ENCODE peak calls at places on chromosomes 4 and X, in seven cellular contexts. One of them, this sample, is unnamed. For H3K4me1, the result is how much of the 10 kb centered on the place peaks cover.

GRCh38 chr4:153934689-153935017 is 145.8 kb upstream of the SFRP2 start:
- DNase-seq in tibial artery: no peak
- DNase-seq in CD4-positive, alpha-beta memory T cell: no peak
- DNase-seq in fibroblast of lung: no peak
- DNase-seq in breast epithelium: no peak
- DNase-seq in neural progenitor cell: no peak
- DNase-seq in Peyer's patch: no peak
- DNase-seq in this sample: no peak

GRCh38 chr4:69577245-69577644 is 62.2 kb downstream of the UGT2A2 start:
- DNase-seq in tibial artery: no peak
- DNase-seq in CD4-positive, alpha-beta memory T cell: no peak
- DNase-seq in fibroblast of lung: no peak
- DNase-seq in breast epithelium: no peak
- DNase-seq in neural progenitor cell: no peak
- DNase-seq in Peyer's patch: no peak
- DNase-seq in this sample: no peak

GRCh38 chr4:150501019-150501727 is 80.8 kb upstream of the MAB21L2 start:
- DNase-seq in tibial artery: no peak
- DNase-seq in CD4-positive, alpha-beta memory T cell: no peak
- DNase-seq in fibroblast of lung: peak
- DNase-seq in breast epithelium: no peak
- DNase-seq in neural progenitor cell: no peak
- DNase-seq in Peyer's patch: no peak
- DNase-seq in this sample: no peak

GRCh38 chr4:3830774-3831528 is 64.8 kb downstream of the ADRA2C start:
- DNase-seq in tibial artery: no peak
- DNase-seq in CD4-positive, alpha-beta memory T cell: no peak
- DNase-seq in fibroblast of lung: no peak
- DNase-seq in breast epithelium: no peak
- DNase-seq in neural progenitor cell: no peak
- DNase-seq in Peyer's patch: no peak
- DNase-seq in this sample: no peak

GRCh38 chrX:22818061-22818460 is 181.7 kb upstream of the DDX53 start:
- DNase-seq in tibial artery: no peak
- DNase-seq in CD4-positive, alpha-beta memory T cell: no peak
- DNase-seq in fibroblast of lung: peak
- DNase-seq in breast epithelium: no peak
- DNase-seq in neural progenitor cell: no peak
- DNase-seq in Peyer's patch: no peak
- DNase-seq in this sample: no peak

GRCh38 chr4:39702716-39703115 is 4.8 kb downstream of the UBE2K start:
- DNase-seq in tibial artery: no peak
- DNase-seq in CD4-positive, alpha-beta memory T cell: no peak
- DNase-seq in fibroblast of lung: no peak
- DNase-seq in breast epithelium: no peak
- DNase-seq in neural progenitor cell: no peak
- DNase-seq in Peyer's patch: no peak
- DNase-seq in this sample: no peak

GRCh38 chrX:155968106-155968714 is 29.3 kb upstream of the IL9R start:
- DNase-seq in tibial artery: no peak
- DNase-seq in CD4-positive, alpha-beta memory T cell: no peak
- DNase-seq in fibroblast of lung: no peak
- DNase-seq in breast epithelium: no peak
- DNase-seq in neural progenitor cell: no peak
- DNase-seq in Peyer's patch: no peak
- DNase-seq in this sample: no peak

GRCh38 chrX:45172890-45173289 is 27.8 kb downstream of the DIPK2B start:
- DNase-seq in tibial artery: no peak
- DNase-seq in CD4-positive, alpha-beta memory T cell: no peak
- DNase-seq in fibroblast of lung: peak
- DNase-seq in breast epithelium: no peak
- DNase-seq in neural progenitor cell: no peak
- DNase-seq in Peyer's patch: no peak
- DNase-seq in this sample: peak

GRCh38 chrX:119635799-119636198 is 29.6 kb upstream of the NKRF start:
- DNase-seq in tibial artery: no peak
- DNase-seq in CD4-positive, alpha-beta memory T cell: no peak
- DNase-seq in fibroblast of lung: no peak
- DNase-seq in breast epithelium: no peak
- DNase-seq in neural progenitor cell: no peak
- DNase-seq in Peyer's patch: no peak
- DNase-seq in this sample: no peak

GRCh38 chr4:143773998-143774898 is 73.8 kb upstream of the FREM3 start:
- DNase-seq in tibial artery: no peak
- DNase-seq in CD4-positive, alpha-beta memory T cell: peak
- DNase-seq in fibroblast of lung: peak
- DNase-seq in breast epithelium: no peak
- DNase-seq in neural progenitor cell: peak
- DNase-seq in Peyer's patch: peak
- DNase-seq in this sample: peak

GRCh38 chr4:85571008-85571407 is 96.1 kb downstream of the ARHGAP24 start:
- DNase-seq in tibial artery: no peak
- DNase-seq in CD4-positive, alpha-beta memory T cell: no peak
- DNase-seq in fibroblast of lung: no peak
- DNase-seq in breast epithelium: no peak
- DNase-seq in neural progenitor cell: no peak
- DNase-seq in Peyer's patch: no peak
- DNase-seq in this sample: no peak

GRCh38 chrX:3779546-3779945 is 66.1 kb upstream of the PRKX start:
- DNase-seq in tibial artery: no peak
- DNase-seq in CD4-positive, alpha-beta memory T cell: no peak
- DNase-seq in fibroblast of lung: no peak
- DNase-seq in breast epithelium: no peak
- DNase-seq in neural progenitor cell: no peak
- DNase-seq in Peyer's patch: no peak
- DNase-seq in this sample: no peak

GRCh38 chr4:8502836-8503585 is 62.4 kb downstream of the TRMT44 start:
- DNase-seq in tibial artery: no peak
- DNase-seq in CD4-positive, alpha-beta memory T cell: no peak
- DNase-seq in fibroblast of lung: no peak
- DNase-seq in breast epithelium: no peak
- DNase-seq in neural progenitor cell: no peak
- DNase-seq in Peyer's patch: no peak
- DNase-seq in this sample: no peak

GRCh38 chr4:16085822-16086221 is 2.0 kb upstream of the PROM1 start:
- DNase-seq in tibial artery: no peak
- DNase-seq in CD4-positive, alpha-beta memory T cell: no peak
- DNase-seq in fibroblast of lung: no peak
- DNase-seq in breast epithelium: no peak
- DNase-seq in neural progenitor cell: no peak
- DNase-seq in Peyer's patch: no peak
- DNase-seq in this sample: no peak

GRCh38 chrX:14501312-14501711 is 28.0 kb upstream of the GLRA2 start:
- DNase-seq in tibial artery: no peak
- DNase-seq in CD4-positive, alpha-beta memory T cell: no peak
- DNase-seq in fibroblast of lung: no peak
- DNase-seq in breast epithelium: no peak
- DNase-seq in neural progenitor cell: no peak
- DNase-seq in Peyer's patch: no peak
- DNase-seq in this sample: no peak

GRCh38 chr4:67725981-67726380 is 25.0 kb upstream of the UBA6 start:
- DNase-seq in tibial artery: no peak
- DNase-seq in CD4-positive, alpha-beta memory T cell: no peak
- DNase-seq in fibroblast of lung: peak
- DNase-seq in breast epithelium: no peak
- DNase-seq in neural progenitor cell: no peak
- DNase-seq in Peyer's patch: no peak
- DNase-seq in this sample: no peak

GRCh38 chr4:159979953-159980352 is 877.1 kb downstream of the RAPGEF2 start:
- DNase-seq in tibial artery: no peak
- DNase-seq in CD4-positive, alpha-beta memory T cell: no peak
- DNase-seq in fibroblast of lung: no peak
- DNase-seq in breast epithelium: no peak
- DNase-seq in neural progenitor cell: no peak
- DNase-seq in Peyer's patch: no peak
- DNase-seq in this sample: no peak

GRCh38 chrX:110425222-110425621 is 66.6 kb downstream of the RTL9 start:
- DNase-seq in tibial artery: no peak
- DNase-seq in CD4-positive, alpha-beta memory T cell: no peak
- DNase-seq in fibroblast of lung: no peak
- DNase-seq in breast epithelium: no peak
- DNase-seq in neural progenitor cell: no peak
- DNase-seq in Peyer's patch: no peak
- DNase-seq in this sample: no peak

GRCh38 chr4:53592128-53592527 is 842 bp upstream of the LNX1 start:
- DNase-seq in tibial artery: no peak
- DNase-seq in CD4-positive, alpha-beta memory T cell: no peak
- DNase-seq in fibroblast of lung: peak
- DNase-seq in breast epithelium: no peak
- DNase-seq in neural progenitor cell: no peak
- DNase-seq in Peyer's patch: peak
- DNase-seq in this sample: no peak

GRCh38 chrX:17984415-17984814 is 123.3 kb upstream of the RAI2 start:
- DNase-seq in tibial artery: no peak
- DNase-seq in CD4-positive, alpha-beta memory T cell: no peak
- DNase-seq in fibroblast of lung: no peak
- DNase-seq in breast epithelium: no peak
- DNase-seq in neural progenitor cell: peak
- DNase-seq in Peyer's patch: no peak
- DNase-seq in this sample: no peak

GRCh38 chr4:185068837-185069236 is 50.5 kb downstream of the HELT start:
- DNase-seq in tibial artery: no peak
- DNase-seq in CD4-positive, alpha-beta memory T cell: no peak
- DNase-seq in fibroblast of lung: no peak
- DNase-seq in breast epithelium: no peak
- DNase-seq in neural progenitor cell: peak
- DNase-seq in Peyer's patch: no peak
- DNase-seq in this sample: no peak

GRCh38 chrX:152638443-152638904 is 779 bp downstream of the GABRQ start:
- DNase-seq in tibial artery: no peak
- DNase-seq in CD4-positive, alpha-beta memory T cell: no peak
- DNase-seq in fibroblast of lung: no peak
- DNase-seq in breast epithelium: no peak
- DNase-seq in neural progenitor cell: no peak
- DNase-seq in Peyer's patch: no peak
- DNase-seq in this sample: no peak

GRCh38 chrX:77785400-77785745 is 643 bp downstream of the ATRX start:
- DNase-seq in tibial artery: no peak
- DNase-seq in CD4-positive, alpha-beta memory T cell: no peak
- DNase-seq in fibroblast of lung: peak
- DNase-seq in breast epithelium: no peak
- DNase-seq in neural progenitor cell: peak
- DNase-seq in Peyer's patch: no peak
- DNase-seq in this sample: no peak

GRCh38 chr4:40325406-40326019 is 9.6 kb upstream of the CHRNA9 start:
- DNase-seq in tibial artery: no peak
- DNase-seq in CD4-positive, alpha-beta memory T cell: peak
- DNase-seq in fibroblast of lung: peak
- DNase-seq in breast epithelium: no peak
- DNase-seq in neural progenitor cell: peak
- DNase-seq in Peyer's patch: peak
- DNase-seq in this sample: no peak

GRCh38 chr4:10080874-10081606 is 35.6 kb downstream of the WDR1 start:
- DNase-seq in tibial artery: peak
- DNase-seq in CD4-positive, alpha-beta memory T cell: no peak
- DNase-seq in fibroblast of lung: no peak
- DNase-seq in breast epithelium: peak
- DNase-seq in neural progenitor cell: no peak
- DNase-seq in Peyer's patch: peak
- DNase-seq in this sample: no peak

GRCh38 chr4:130210871-130211270 is 1114.9 kb downstream of the C4orf33 start:
- DNase-seq in tibial artery: no peak
- DNase-seq in CD4-positive, alpha-beta memory T cell: no peak
- DNase-seq in fibroblast of lung: peak
- DNase-seq in breast epithelium: no peak
- DNase-seq in neural progenitor cell: no peak
- DNase-seq in Peyer's patch: no peak
- DNase-seq in this sample: no peak

GRCh38 chr4:118950224-118950623 is 61.6 kb downstream of the SYNPO2 start:
- DNase-seq in tibial artery: no peak
- DNase-seq in CD4-positive, alpha-beta memory T cell: no peak
- DNase-seq in fibroblast of lung: no peak
- DNase-seq in breast epithelium: no peak
- DNase-seq in neural progenitor cell: no peak
- DNase-seq in Peyer's patch: no peak
- DNase-seq in this sample: no peak
- H3K4me1 ChIP-seq in tibial artery: under half
- H3K4me1 ChIP-seq in CD4-positive, alpha-beta memory T cell: under half
- H3K4me1 ChIP-seq in fibroblast of lung: under half
- H3K4me1 ChIP-seq in breast epithelium: under half
- H3K4me1 ChIP-seq in neural progenitor cell: under half
- H3K4me1 ChIP-seq in Peyer's patch: under half
- H3K4me1 ChIP-seq in this sample: under half

GRCh38 chr4:1204828-1205591 is 32.6 kb upstream of the SPON2 start:
- DNase-seq in tibial artery: peak
- DNase-seq in CD4-positive, alpha-beta memory T cell: no peak
- DNase-seq in fibroblast of lung: no peak
- DNase-seq in breast epithelium: peak
- DNase-seq in neural progenitor cell: no peak
- DNase-seq in Peyer's patch: peak
- DNase-seq in this sample: no peak
- H3K4me1 ChIP-seq in tibial artery: under half
- H3K4me1 ChIP-seq in CD4-positive, alpha-beta memory T cell: half or more
- H3K4me1 ChIP-seq in fibroblast of lung: under half
- H3K4me1 ChIP-seq in breast epithelium: under half
- H3K4me1 ChIP-seq in neural progenitor cell: under half
- H3K4me1 ChIP-seq in Peyer's patch: under half
- H3K4me1 ChIP-seq in this sample: under half

DNA sequence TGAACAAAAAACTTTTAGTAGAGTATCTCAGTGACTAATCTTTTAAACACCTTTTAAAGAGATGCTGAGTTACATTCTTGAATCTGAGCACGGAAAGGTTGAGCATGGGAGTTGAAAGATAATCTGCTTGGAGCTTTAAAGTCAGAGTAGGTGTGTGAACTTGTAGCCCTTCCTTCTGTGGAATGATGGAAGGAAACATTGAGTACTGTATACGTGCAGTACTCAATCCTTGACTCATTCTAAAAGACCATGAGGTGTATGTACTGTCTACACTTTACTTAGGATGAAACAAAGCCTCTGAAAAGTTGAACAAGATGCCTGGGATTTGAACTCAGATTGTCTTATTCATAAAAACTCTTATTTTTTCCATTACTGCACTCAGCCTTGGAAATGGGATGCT is 3.4 kb downstream of the ENOPH1 start:
- DNase-seq in tibial artery: no peak
- DNase-seq in CD4-positive, alpha-beta memory T cell: no peak
- DNase-seq in fibroblast of lung: no peak
- DNase-seq in breast epithelium: no peak
- DNase-seq in neural progenitor cell: no peak
- DNase-seq in Peyer's patch: no peak
- DNase-seq in this sample: no peak
- H3K4me1 ChIP-seq in tibial artery: under half
- H3K4me1 ChIP-seq in CD4-positive, alpha-beta memory T cell: half or more
- H3K4me1 ChIP-seq in fibroblast of lung: under half
- H3K4me1 ChIP-seq in breast epithelium: under half
- H3K4me1 ChIP-seq in neural progenitor cell: under half
- H3K4me1 ChIP-seq in Peyer's patch: under half
- H3K4me1 ChIP-seq in this sample: under half

DNA sequence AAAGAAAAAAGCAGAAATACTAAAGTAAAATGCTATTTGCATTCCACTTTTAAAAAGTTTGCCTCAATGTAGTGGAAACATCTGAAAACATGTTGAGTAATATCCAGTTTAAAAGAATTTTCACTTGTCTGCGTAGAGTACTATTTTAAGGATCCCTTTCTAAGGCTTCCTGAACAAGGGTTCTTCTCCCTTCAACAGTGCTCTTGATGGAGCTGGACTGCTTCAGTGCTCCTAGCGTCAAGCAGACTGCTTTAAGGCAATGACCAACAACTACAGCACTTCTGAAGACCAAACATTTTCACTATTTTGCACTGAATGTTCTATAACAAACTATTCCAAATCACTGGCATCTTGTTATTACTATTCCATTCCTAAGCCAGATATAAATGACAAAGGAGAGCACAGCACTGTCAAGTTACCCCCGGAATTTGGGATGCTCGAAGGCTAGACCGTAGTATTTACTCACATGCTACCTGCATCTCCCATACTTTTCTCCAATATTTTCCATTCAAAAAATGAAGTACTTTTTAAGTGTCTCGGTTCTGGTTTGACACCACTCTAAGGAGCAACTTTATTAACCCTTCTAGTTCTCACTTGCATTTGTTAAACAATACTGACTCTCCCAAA is 36.1 kb downstream of the TMEM165 start:
- DNase-seq in tibial artery: no peak
- DNase-seq in CD4-positive, alpha-beta memory T cell: no peak
- DNase-seq in fibroblast of lung: no peak
- DNase-seq in breast epithelium: no peak
- DNase-seq in neural progenitor cell: no peak
- DNase-seq in Peyer's patch: no peak
- DNase-seq in this sample: no peak
- H3K4me1 ChIP-seq in tibial artery: under half
- H3K4me1 ChIP-seq in CD4-positive, alpha-beta memory T cell: under half
- H3K4me1 ChIP-seq in fibroblast of lung: under half
- H3K4me1 ChIP-seq in breast epithelium: under half
- H3K4me1 ChIP-seq in neural progenitor cell: under half
- H3K4me1 ChIP-seq in Peyer's patch: under half
- H3K4me1 ChIP-seq in this sample: under half